ENCODE peak calls at places on chromosomes 11 and 22, in eight cellular contexts. S is brain pericyte; O is GM12864; W is CD8-positive, alpha-beta memory T cell; C is heart right ventricle; N is activated CD4-positive, CD25-positive, alpha-beta regulatory T cell; Z is right cardiac atrium; A is effector memory CD4-positive, alpha-beta T cell. L is an unnamed sample.

GRCh38 chr11:1862588-1863351 is 9.9 kb downstream of the LSP1 start:
- DNase-seq in W (no peak), C (peak; percentile 17), A (no peak), Z (peak; percentile 55), O (no peak), N (no peak), S (no peak), L (peak; percentile 87)

GRCh38 chr11:86923993-86924766 is 31.0 kb downstream of the FZD4 start:
- DNase-seq in S (no peak), O (no peak), Z (no peak), N (no peak), A (no peak), W (no peak), C (no peak), L (no peak)

GRCh38 chr22:50064453-50064852 is 6.4 kb upstream of the TTLL8 start:
- DNase-seq in C (no peak), S (no peak), A (no peak), W (no peak), N (no peak), O (no peak), Z (no peak), L (no peak)

GRCh38 chr11:117239295-117239694 is 6.8 kb downstream of the RNF214 start:
- DNase-seq in C (no peak), S (no peak), A (no peak), O (no peak), Z (no peak), N (no peak), W (no peak), L (peak; percentile 77)

GRCh38 chr11:116192509-116193206 is 580.1 kb downstream of the BUD13 start:
- DNase-seq in C (no peak), O (no peak), S (no peak), A (no peak), Z (no peak), N (no peak), W (no peak), L (no peak)

GRCh38 chr11:1953489-1954284 is 6.6 kb downstream of the MRPL23 start:
- DNase-seq in N (no peak), A (no peak), O (no peak), W (no peak), C (peak; percentile 62), S (no peak), Z (peak; percentile 74), L (no peak)

GRCh38 chr11:58927393-58928081 is 11.8 kb upstream of the GLYATL1 start:
- DNase-seq in A (no peak), C (peak; percentile 6), W (no peak), S (no peak), N (no peak), O (no peak), Z (peak; percentile 60), L (no peak)

GRCh38 chr11:114060402-114061052 is 1.0 kb downstream of the ZBTB16 start:
- DNase-seq in Z (peak; percentile 78), S (no peak), A (no peak), C (peak; percentile 59), O (no peak), N (no peak), W (no peak), L (peak; percentile 28)

GRCh38 chr22:36104988-36105387 is 55.6 kb downstream of the APOL3 start:
- DNase-seq in Z (no peak), O (no peak), W (no peak), S (no peak), N (no peak), A (no peak), C (no peak), L (no peak)

GRCh38 chr22:44574057-44574456 is 76.0 kb upstream of the RTL6 start:
- DNase-seq in O (no peak), A (no peak), N (no peak), W (no peak), S (no peak), Z (peak; percentile 55), C (no peak), L (peak; percentile 96)

GRCh38 chr11:27213232-27213660 is 149.8 kb downstream of the CCDC34 start:
- DNase-seq in Z (no peak), C (no peak), A (no peak), O (no peak), S (no peak), W (no peak), N (no peak), L (peak; percentile 68)

GRCh38 chr22:32531955-32532818 is 57.6 kb downstream of the FBXO7 start:
- DNase-seq in N (no peak), Z (peak; percentile 96), W (no peak), C (peak; percentile 92), A (no peak), O (no peak), S (peak; percentile 50), L (peak; percentile 75)

GRCh38 chr22:41910599-41911291 is 4.1 kb downstream of the SHISA8 start:
- DNase-seq in C (peak; percentile 63), A (no peak), N (no peak), W (no peak), S (no peak), Z (peak; percentile 84), O (no peak), L (peak; percentile 36)

GRCh38 chr22:22952531-22953295 is 65.1 kb downstream of the IGLL5 start:
- DNase-seq in C (no peak), O (no peak), N (no peak), S (no peak), A (no peak), Z (no peak), W (no peak), L (no peak)

L was measured in MCF 10A.